ENCODE peak calls at places on chromosome 21, in seven cellular contexts. O, D, K, X, C, N and M are unnamed samples.

GRCh38 chr21:20997633-20998455 is at the start of gene NCAM2:
- DNase-seq in O (peak; percentile 86), D (peak; percentile 80), K (peak; percentile 43), X (peak; percentile 76), C (no peak), N (peak; percentile 69), M (peak; percentile 91)

GRCh38 chr21:46347203-46347550 is 23.2 kb downstream of the PCNT start:
- DNase-seq in O (no peak), D (no peak), K (no peak), X (no peak), C (no peak), N (no peak), M (no peak)

GRCh38 chr21:42161957-42162681 is 56.8 kb upstream of the ABCG1 start:
- DNase-seq in O (no peak), D (no peak), K (no peak), X (no peak), C (no peak), N (peak; percentile 18), M (peak; percentile 73)

GRCh38 chr21:46120301-46121285 is 22.7 kb downstream of the COL6A2 start:
- DNase-seq in O (peak; percentile 64), D (peak; percentile 23), K (no peak), X (no peak), C (no peak), N (no peak), M (peak; percentile 82)

GRCh38 chr21:40886931-40887330 is 40.0 kb upstream of the DSCAM start:
- DNase-seq in O (no peak), D (no peak), K (no peak), X (no peak), C (no peak), N (no peak), M (no peak)

GRCh38 chr21:19022978-19023377 is 619.4 kb upstream of the TMPRSS15 start:
- DNase-seq in O (no peak), D (no peak), K (no peak), X (no peak), C (no peak), N (no peak), M (no peak)

GRCh38 chr21:45332415-45332814 is 44.7 kb upstream of the POFUT2 start:
- DNase-seq in O (peak; percentile 13), D (no peak), K (no peak), X (no peak), C (no peak), N (no peak), M (no peak)

GRCh38 chr21:46122241-46122671 is 24.3 kb downstream of the COL6A2 start:
- DNase-seq in O (peak; percentile 57), D (peak; percentile 34), K (peak; percentile 93), X (peak; percentile 70), C (no peak), N (peak; percentile 95), M (peak; percentile 82)

GRCh38 chr21:45415188-45415942 is 10.4 kb downstream of the COL18A1 start:
- DNase-seq in O (peak; percentile 61), D (no peak), K (no peak), X (no peak), C (no peak), N (no peak), M (no peak)

GRCh38 chr21:45449658-45450502 is 44.9 kb downstream of the COL18A1 start:
- DNase-seq in O (no peak), D (no peak), K (no peak), X (no peak), C (no peak), N (no peak), M (no peak)

GRCh38 chr21:41725421-41726021 is 41.3 kb downstream of the RIPK4 start:
- DNase-seq in O (no peak), D (no peak), K (no peak), X (no peak), C (no peak), N (no peak), M (no peak)

GRCh38 chr21:39715804-39716397 is 29.1 kb upstream of the IGSF5 start:
- DNase-seq in O (peak; percentile 68), D (peak; percentile 52), K (peak; percentile 9), X (peak; percentile 55), C (no peak), N (peak; percentile 47), M (no peak)

GRCh38 chr21:39724944-39725343 is 20.0 kb upstream of the IGSF5 start:
- DNase-seq in O (no peak), D (no peak), K (no peak), X (no peak), C (no peak), N (no peak), M (no peak)

GRCh38 chr21:39726133-39726532 is 18.9 kb upstream of the IGSF5 start:
- DNase-seq in O (no peak), D (no peak), K (no peak), X (no peak), C (no peak), N (no peak), M (no peak)

GRCh38 chr21:39721885-39722284 is 23.1 kb upstream of the IGSF5 start:
- DNase-seq in O (no peak), D (no peak), K (no peak), X (no peak), C (no peak), N (no peak), M (no peak)

DNA sequence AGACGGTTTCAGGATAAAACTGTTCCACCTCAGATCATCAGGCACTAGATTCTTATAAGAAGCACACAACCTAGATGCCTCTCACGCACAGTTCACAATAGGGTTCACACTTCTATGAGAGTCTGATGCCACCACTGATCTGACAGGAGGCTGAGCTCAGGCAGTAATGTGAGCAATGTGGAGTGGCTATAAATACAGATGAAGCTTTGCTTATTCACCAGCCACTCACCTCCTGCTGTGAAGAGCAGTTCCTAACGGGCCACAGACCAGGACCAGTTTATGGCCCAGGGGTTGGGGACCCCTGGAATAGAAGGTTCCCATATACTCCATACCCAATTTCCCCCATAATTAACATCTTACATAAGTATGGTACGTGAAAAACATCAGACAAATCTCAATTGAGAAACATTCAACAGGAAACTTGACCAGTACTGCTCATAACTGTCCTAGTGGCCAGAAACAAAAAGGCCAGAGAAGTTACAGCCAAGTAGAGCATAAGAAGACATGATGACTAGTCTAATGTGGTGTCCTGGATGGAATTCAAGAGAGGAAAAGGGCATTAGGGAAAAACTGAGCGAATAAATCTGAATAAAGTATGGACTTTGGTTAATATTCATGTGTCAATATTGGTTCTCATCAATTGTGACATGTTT is 24.7 kb upstream of the IGSF5 start:
- DNase-seq in O (no peak), D (no peak), K (peak; percentile 50), X (no peak), C (no peak), N (no peak), M (no peak)
- TF ChIP-seq CTCF in O (no peak), D (no peak), K (peak; percentile 63), X (no peak), C (no peak), N (no peak), M (no peak)

DNA sequence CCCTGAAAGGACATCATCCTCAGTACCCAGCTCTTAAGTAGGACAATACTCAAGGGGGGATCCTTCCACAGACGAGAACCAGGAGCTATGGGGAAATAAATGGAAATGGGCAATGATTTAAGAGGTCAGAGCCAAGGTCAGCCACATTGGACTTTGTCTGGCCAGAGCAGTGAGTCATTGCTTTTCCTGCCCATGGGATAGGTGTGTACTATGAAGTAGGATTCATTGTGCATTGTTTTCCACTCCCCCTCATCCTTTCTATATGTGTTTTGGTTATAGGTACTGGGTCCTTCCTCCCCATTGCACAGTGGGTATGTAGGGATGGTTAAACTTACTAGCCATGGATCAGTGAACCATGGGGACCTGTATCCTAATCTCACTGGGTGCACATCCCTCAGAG is 328.9 kb upstream of the USP25 start:
- DNase-seq in O (no peak), D (no peak), K (no peak), X (peak; percentile 39), C (no peak), N (peak; percentile 58), M (no peak)
- TF ChIP-seq CTCF in O (no peak), D (no peak), K (no peak), X (no peak), C (no peak), N (no peak), M (no peak)

GRCh38 chr21:37461494-37461893 is 94.9 kb downstream of the DYRK1A start:
- DNase-seq in O (no peak), D (no peak), K (no peak), X (peak; percentile 33), C (peak; percentile 33), N (peak; percentile 32), M (no peak)

GRCh38 chr21:37459575-37459974 is 93.0 kb downstream of the DYRK1A start:
- DNase-seq in O (no peak), D (no peak), K (peak; percentile 57), X (no peak), C (no peak), N (peak; percentile 67), M (no peak)

GRCh38 chr21:37462087-37462861 is 95.7 kb downstream of the DYRK1A start:
- DNase-seq in O (no peak), D (no peak), K (no peak), X (no peak), C (no peak), N (no peak), M (no peak)

GRCh38 chr21:37458669-37459276 is 92.2 kb downstream of the DYRK1A start:
- DNase-seq in O (no peak), D (no peak), K (no peak), X (no peak), C (no peak), N (no peak), M (no peak)

DNA sequence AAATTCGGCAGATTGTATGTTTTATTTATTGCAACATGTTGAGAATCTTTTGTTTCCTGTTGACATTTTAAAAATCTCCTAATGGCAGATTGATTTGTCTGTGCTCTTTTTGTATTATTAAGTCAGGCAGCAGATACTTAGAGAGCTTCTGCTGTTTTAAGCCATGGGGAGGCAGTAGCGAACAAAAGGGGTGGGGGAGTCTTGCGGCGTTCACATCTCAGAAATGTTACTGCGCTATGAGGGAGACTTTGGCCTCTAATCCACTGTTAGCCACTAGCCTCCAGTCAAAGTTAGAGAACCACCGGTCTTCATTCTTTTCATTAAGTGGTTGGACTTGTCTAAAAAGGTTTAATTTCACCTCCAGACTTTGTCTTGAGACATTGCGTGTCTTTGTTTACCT is 93.6 kb downstream of the DYRK1A start:
- DNase-seq in O (no peak), D (no peak), K (no peak), X (no peak), C (no peak), N (no peak), M (no peak)
- TF ChIP-seq CTCF in O (no peak), D (no peak), K (no peak), X (no peak), C (no peak), N (peak; percentile 21), M (peak; percentile 28)

GRCh38 chr21:36589352-36589971 is 109.5 kb upstream of the SIM2 start:
- DNase-seq in O (no peak), D (no peak), K (peak; percentile 35), X (peak; percentile 70), C (peak; percentile 16), N (peak; percentile 65), M (no peak)

GRCh38 chr21:36583591-36583990 is 103.7 kb upstream of the CLDN14 start:
- DNase-seq in O (no peak), D (no peak), K (no peak), X (no peak), C (no peak), N (no peak), M (no peak)

GRCh38 chr21:36579898-36580297 is 100.0 kb upstream of the CLDN14 start:
- DNase-seq in O (no peak), D (no peak), K (no peak), X (no peak), C (no peak), N (no peak), M (no peak)

GRCh38 chr21:36587388-36587787 is 107.5 kb upstream of the CLDN14 start:
- DNase-seq in O (no peak), D (no peak), K (no peak), X (no peak), C (no peak), N (peak; percentile 39), M (no peak)

GRCh38 chr21:36584980-36585940 is 105.3 kb upstream of the CLDN14 start:
- DNase-seq in O (no peak), D (no peak), K (no peak), X (no peak), C (no peak), N (peak; percentile 7), M (no peak)
- TF ChIP-seq CTCF in O (no peak), D (no peak), K (peak; percentile 37), X (no peak), C (peak; percentile 21), N (no peak), M (no peak)